ENCODE peak calls at places on chromosomes 12 and 14, in eight cellular contexts. R, I, W, D, K, M, O and S are unnamed samples.
A peak's percentile ranks its signal among the peaks of the same experiment; 100 is the strongest.

GRCh38 chr14:64465856-64466554 is 706 bp downstream of the AKAP5 start:
- DNase-seq in K (peak; percentile 84), W (no peak), O (no peak), R (no peak), I (no peak), D (no peak), M (peak; percentile 52), S (no peak)

GRCh38 chr12:6923003-6923732 is 4.6 kb upstream of the ATN1 start:
- DNase-seq in W (no peak), M (no peak), R (no peak), D (no peak), O (no peak), I (no peak), K (no peak), S (no peak)

GRCh38 chr12:121484967-121485366 is 85.0 kb downstream of the RNF34 start:
- DNase-seq in D (no peak), W (no peak), K (no peak), I (no peak), O (no peak), R (no peak), M (no peak), S (no peak)

GRCh38 chr14:70525691-70526090 is 9.1 kb downstream of the ADAM20 start:
- DNase-seq in O (no peak), I (no peak), K (no peak), M (no peak), R (no peak), W (no peak), D (no peak), S (no peak)

GRCh38 chr12:70535896-70536374 is 101.3 kb downstream of the PTPRB start:
- DNase-seq in I (no peak), R (no peak), W (no peak), D (peak; percentile 77), O (no peak), K (no peak), M (no peak), S (no peak)

GRCh38 chr12:131094831-131095805 is 141.4 kb downstream of the ADGRD1 start:
- DNase-seq in O (no peak), R (no peak), K (peak; percentile 44), D (peak; percentile 13), W (no peak), M (no peak), I (no peak), S (no peak)

GRCh38 chr14:100604709-100605108 is 17.5 kb upstream of the BEGAIN start:
- DNase-seq in O (no peak), W (no peak), K (peak; percentile 20), M (no peak), R (no peak), D (peak; percentile 42), I (no peak), S (no peak)

GRCh38 chr14:31441273-31442110 is 15.8 kb downstream of the DTD2 start:
- DNase-seq in K (no peak), D (no peak), O (no peak), R (no peak), W (no peak), I (no peak), M (no peak), S (no peak)

GRCh38 chr14:102182190-102182589 is 42.5 kb downstream of the WDR20 start:
- DNase-seq in O (no peak), W (no peak), M (no peak), D (no peak), R (no peak), K (no peak), I (no peak), S (no peak)

GRCh38 chr12:92130999-92131398 is 14.6 kb downstream of the BTG1 start:
- DNase-seq in I (no peak), K (no peak), M (no peak), D (no peak), O (no peak), R (no peak), W (no peak), S (no peak)

GRCh38 chr12:6355491-6356373 is 13.9 kb upstream of the TNFRSF1A start:
- DNase-seq in O (no peak), I (no peak), R (no peak), D (no peak), M (no peak), W (no peak), K (peak; percentile 93), S (peak; percentile 74)

GRCh38 chr14:95313707-95314106 is 6.0 kb downstream of the CLMN start:
- DNase-seq in K (no peak), M (no peak), O (peak; percentile 60), D (peak; percentile 74), R (no peak), W (no peak), I (no peak), S (no peak)

GRCh38 chr12:9273276-9273675 is 65.1 kb upstream of the PZP start:
- DNase-seq in I (no peak), M (no peak), R (no peak), D (no peak), O (no peak), K (no peak), W (no peak), S (no peak)

GRCh38 chr14:102481791-102482238 is 27.8 kb downstream of the ANKRD9 start:
- DNase-seq in W (no peak), M (no peak), K (no peak), D (no peak), I (no peak), O (no peak), R (no peak), S (no peak)

GRCh38 chr12:14884458-14884878 is 1.2 kb downstream of the MGP start:
- DNase-seq in I (peak; percentile 41), K (no peak), W (no peak), R (peak; percentile 78), M (peak; percentile 75), O (peak; percentile 83), D (no peak), S (no peak)

GRCh38 chr12:12007001-12007712 is 63.6 kb upstream of the BCL2L14 start:
- DNase-seq in O (no peak), I (no peak), R (no peak), W (no peak), D (no peak), M (no peak), K (peak; percentile 29), S (no peak)

GRCh38 chr14:86946446-86946845 is 1046.5 kb downstream of the GALC start:
- DNase-seq in D (no peak), R (no peak), O (no peak), M (no peak), W (no peak), K (no peak), I (no peak), S (no peak)

GRCh38 chr12:113413488-113413939 is 8.7 kb upstream of the SDSL start:
- DNase-seq in W (no peak), K (peak; percentile 76), R (no peak), M (no peak), D (no peak), I (no peak), O (no peak), S (no peak)

GRCh38 chr12:53258541-53259539 is 9.3 kb upstream of the ESPL1 start:
- DNase-seq in R (no peak), D (no peak), K (no peak), W (no peak), O (no peak), M (no peak), I (no peak), S (no peak)

GRCh38 chr14:35420036-35420811 is 15.7 kb upstream of the NFKBIA start:
- DNase-seq in O (no peak), R (no peak), D (no peak), I (no peak), K (no peak), M (no peak), W (no peak), S (no peak)

GRCh38 chr12:116099664-116100432 is 177.6 kb downstream of the MED13L start:
- DNase-seq in M (no peak), K (no peak), I (no peak), D (no peak), W (no peak), O (no peak), R (no peak), S (no peak)

GRCh38 chr12:48105321-48105866 is 485 bp downstream of the SENP1 start:
- DNase-seq in I (no peak), R (peak; percentile 40), W (no peak), O (no peak), M (peak; percentile 71), D (no peak), K (no peak), S (no peak)

GRCh38 chr12:29725587-29726320 is 58.0 kb downstream of the TMTC1 start:
- DNase-seq in W (no peak), O (peak; percentile 75), R (no peak), K (no peak), M (no peak), D (no peak), I (no peak), S (no peak)

GRCh38 chr12:125110641-125111360 is 45.6 kb downstream of the AACS start:
- DNase-seq in O (no peak), D (no peak), W (no peak), I (no peak), R (no peak), K (no peak), M (no peak), S (no peak)

GRCh38 chr14:99698236-99698635 is 14.1 kb downstream of the CYP46A1 start:
- DNase-seq in M (no peak), W (no peak), K (no peak), I (no peak), O (no peak), D (no peak), R (no peak), S (no peak)

GRCh38 chr12:123502163-123502562 is 31.4 kb downstream of the RILPL1 start:
- DNase-seq in M (no peak), R (no peak), I (no peak), K (no peak), O (no peak), W (no peak), D (peak; percentile 62), S (no peak)

GRCh38 chr14:76773188-76773885 is 12.1 kb downstream of the VASH1 start:
- DNase-seq in I (no peak), W (no peak), D (no peak), R (no peak), O (peak; percentile 66), K (peak; percentile 72), M (no peak), S (no peak)

GRCh38 chr12:96981053-96981452 is 74.0 kb downstream of the NEDD1 start:
- DNase-seq in D (no peak), R (no peak), O (no peak), W (no peak), K (no peak), I (no peak), M (no peak), S (no peak)

GRCh38 chr12:9951026-9951652 is 19.0 kb upstream of the CLEC2A start:
- DNase-seq in I (no peak), K (no peak), R (peak; percentile 2), D (no peak), W (no peak), M (no peak), O (no peak), S (no peak)

GRCh38 chr12:28794796-28795195 is 354.3 kb upstream of the FAR2 start:
- DNase-seq in R (no peak), M (no peak), I (no peak), W (no peak), O (no peak), K (no peak), D (no peak), S (no peak)

GRCh38 chr14:104598461-104599273 is 5.9 kb downstream of the TMEM179 start:
- DNase-seq in K (no peak), D (peak; percentile 47), I (no peak), O (no peak), W (no peak), M (no peak), R (no peak), S (no peak)

GRCh38 chr12:56071648-56072047 is 8.3 kb upstream of the ERBB3 start:
- DNase-seq in D (no peak), O (no peak), M (no peak), K (no peak), I (no peak), R (no peak), W (no peak), S (no peak)

GRCh38 chr14:38947343-38947742 is 155.7 kb downstream of the SEC23A start:
- DNase-seq in O (no peak), R (no peak), M (no peak), I (no peak), W (no peak), D (no peak), K (no peak), S (no peak)

GRCh38 chr12:107564946-107565345 is 120.7 kb upstream of the PWP1 start:
- DNase-seq in I (no peak), D (no peak), W (peak; percentile 25), M (no peak), R (no peak), O (no peak), K (peak; percentile 83), S (no peak)